ENCODE peak calls at places on chromosomes 5 and 9, in seven cellular contexts. W, S, R, G, J, A and X are unnamed samples.

GRCh38 chr9:36791204-36791948 is 218.7 kb downstream of the MELK start:
- DNase-seq in W (no peak), S (no peak), R (no peak), G (no peak), J (no peak), A (no peak), X (no peak)

GRCh38 chr5:1201327-1202025 is at the start of gene SLC6A19:
- DNase-seq in W (no peak), S (no peak), R (no peak), G (no peak), J (no peak), A (no peak), X (no peak)

GRCh38 chr9:134215395-134215708 is 51.0 kb upstream of the RNU6ATAC start:
- DNase-seq in W (no peak), S (no peak), R (no peak), G (no peak), J (no peak), A (no peak), X (no peak)

GRCh38 chr5:177403194-177403825 is 2.8 kb upstream of the PFN3 start:
- DNase-seq in W (peak; percentile 58), S (no peak), R (no peak), G (no peak), J (no peak), A (no peak), X (peak; percentile 72)

GRCh38 chr5:9733456-9733855 is 103.3 kb upstream of the TAS2R1 start:
- DNase-seq in W (no peak), S (no peak), R (no peak), G (no peak), J (no peak), A (no peak), X (no peak)

GRCh38 chr5:92909545-92909962 is 671.5 kb downstream of the NR2F1-AS1 start:
- DNase-seq in W (no peak), S (no peak), R (no peak), G (no peak), J (no peak), A (no peak), X (no peak)

GRCh38 chr9:27990524-27990923 is 417.2 kb upstream of the C9orf72 start:
- DNase-seq in W (no peak), S (no peak), R (no peak), G (no peak), J (no peak), A (no peak), X (no peak)

GRCh38 chr5:81187885-81188284 is 45.2 kb upstream of the CKMT2 start:
- DNase-seq in W (peak; percentile 16), S (no peak), R (no peak), G (no peak), J (no peak), A (no peak), X (peak; percentile 23)

GRCh38 chr5:124740991-124741583 is 5.4 kb downstream of the ZNF608 start:
- DNase-seq in W (no peak), S (no peak), R (no peak), G (no peak), J (no peak), A (no peak), X (no peak)

GRCh38 chr5:91500758-91501157 is 117.6 kb upstream of the ARRDC3 start:
- DNase-seq in W (no peak), S (no peak), R (no peak), G (no peak), J (no peak), A (no peak), X (no peak)

GRCh38 chr5:65198777-65199120 is 283.0 kb downstream of the ADAMTS6 start:
- DNase-seq in W (no peak), S (no peak), R (no peak), G (no peak), J (no peak), A (no peak), X (no peak)
- TF ChIP-seq POLR2A in W (no peak), S (no peak), R (no peak), G (no peak), J (no peak), A (no peak), X (no peak)

GRCh38 chr9:127715443-127716337 is at the start of the genes PTRH1 and TTC16:
- DNase-seq in W (peak; percentile 98), S (peak; percentile 99), R (peak; percentile 93), G (peak; percentile 96), J (no peak), A (peak; percentile 97), X (peak; percentile 100)
- TF ChIP-seq POLR2AphosphoS5 in W (peak; percentile 70), S (no peak), R (peak; percentile 57), G (peak; percentile 91), J (peak; percentile 91), A (peak; percentile 94), X (no peak)

DNA sequence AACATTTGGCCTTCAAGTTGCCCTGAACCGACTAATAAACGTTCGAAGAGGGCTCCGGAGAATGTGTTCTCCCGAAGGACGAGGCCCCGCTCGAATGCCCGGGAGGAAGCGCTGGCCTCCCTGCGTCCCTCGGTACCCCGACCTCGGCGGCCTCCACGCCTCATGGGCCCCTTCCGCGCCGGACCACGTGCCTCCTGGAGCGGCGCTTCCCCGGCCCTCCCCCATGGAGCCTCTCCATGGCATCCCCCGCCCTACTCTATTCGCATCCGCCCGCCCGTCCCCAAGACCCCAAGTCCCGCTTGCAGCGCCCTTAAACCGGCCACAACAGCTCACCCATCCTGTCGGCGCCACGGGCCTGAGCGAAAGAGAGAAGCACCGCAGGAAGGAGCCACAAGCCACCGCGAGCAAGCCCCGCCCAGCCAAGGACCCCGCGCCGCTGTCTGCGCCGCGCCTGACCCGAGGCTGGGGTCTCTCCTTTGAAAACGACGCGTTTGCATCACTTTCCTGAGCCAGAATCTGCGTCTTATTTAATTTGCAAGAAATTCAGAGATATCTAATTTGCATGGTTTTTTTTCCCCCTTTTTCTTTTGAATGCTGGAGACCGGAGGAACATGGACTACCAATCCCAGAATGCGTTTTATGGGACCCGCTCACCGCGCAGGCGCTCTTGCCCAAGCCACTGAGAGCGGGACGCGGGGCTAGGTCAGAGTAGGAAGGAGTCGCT is at the start of gene RPS23:
- DNase-seq in W (peak; percentile 92), S (peak; percentile 93), R (peak; percentile 84), G (peak; percentile 86), J (no peak), A (peak; percentile 84), X (peak; percentile 60)
- TF ChIP-seq POLR2A in W (peak; percentile 96), S (peak; percentile 42), R (no peak), G (no peak), J (peak; percentile 32), A (peak; percentile 60), X (peak; percentile 98)

DNA sequence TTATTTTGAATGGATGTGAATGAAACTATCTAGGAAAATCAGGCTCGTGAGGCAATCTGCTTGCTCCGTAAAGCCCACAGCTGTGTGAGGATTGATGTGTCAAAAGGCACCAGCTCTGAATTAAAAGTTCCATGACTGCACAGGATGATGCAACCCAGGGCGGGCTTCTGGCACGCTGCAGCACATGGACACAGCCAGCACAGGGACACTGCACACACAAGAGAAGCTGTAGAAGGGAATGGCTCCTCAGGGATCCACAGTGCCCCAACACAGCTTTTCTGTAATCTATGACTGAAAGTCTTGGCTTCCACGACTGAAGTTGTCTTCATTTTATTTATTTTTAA is 151.0 kb downstream of the GCNT1 start:
- DNase-seq in W (peak; percentile 54), S (peak; percentile 85), R (no peak), G (peak; percentile 19), J (no peak), A (no peak), X (no peak)
- TF ChIP-seq POLR2AphosphoS5 in W (peak; percentile 46), S (no peak), R (no peak), G (peak; percentile 59), J (peak; percentile 46), A (no peak), X (no peak)

GRCh38 chr5:169347786-169348185 is 46.8 kb upstream of the SLIT3 start:
- DNase-seq in W (no peak), S (no peak), R (no peak), G (no peak), J (no peak), A (no peak), X (no peak)

GRCh38 chr5:169350759-169351240 is 49.9 kb upstream of the SLIT3 start:
- DNase-seq in W (no peak), S (peak; percentile 83), R (peak; percentile 13), G (peak; percentile 55), J (no peak), A (no peak), X (no peak)

GRCh38 chr5:169354263-169354662 is 53.3 kb upstream of the SLIT3 start:
- DNase-seq in W (no peak), S (no peak), R (no peak), G (no peak), J (no peak), A (no peak), X (no peak)

GRCh38 chr5:169352901-169353300 is 52.0 kb upstream of the SLIT3 start:
- DNase-seq in W (no peak), S (no peak), R (no peak), G (no peak), J (no peak), A (no peak), X (no peak)

DNA sequence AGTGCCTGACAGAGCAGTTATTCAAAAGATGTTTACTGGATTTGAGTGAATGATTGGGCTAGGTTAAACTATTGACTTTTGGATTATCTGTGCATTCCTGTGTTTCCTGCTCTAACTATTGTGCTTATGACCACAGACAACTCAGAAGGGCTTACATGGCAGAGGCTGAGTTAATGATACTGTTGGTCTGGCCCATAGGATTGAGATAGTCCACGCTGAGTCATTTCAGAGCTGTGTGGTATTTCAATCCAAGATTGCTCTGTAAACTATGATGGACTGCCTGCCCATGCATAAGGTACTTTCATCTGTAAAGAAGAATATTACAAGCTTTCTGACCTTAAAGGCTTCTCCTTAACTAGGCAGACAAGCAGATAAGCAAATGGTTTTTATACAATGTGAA is 49.1 kb upstream of the SLIT3 start:
- DNase-seq in W (no peak), S (no peak), R (no peak), G (no peak), J (no peak), A (no peak), X (no peak)
- TF ChIP-seq POLR2A in W (no peak), S (no peak), R (no peak), G (no peak), J (no peak), A (no peak), X (no peak)

GRCh38 chr5:143386725-143387124 is 16.8 kb downstream of the NR3C1 start:
- DNase-seq in W (no peak), S (no peak), R (no peak), G (no peak), J (no peak), A (no peak), X (no peak)
- TF ChIP-seq POLR2AphosphoS5 in W (no peak), S (no peak), R (no peak), G (no peak), J (no peak), A (no peak), X (no peak)

GRCh38 chr5:131987251-131987650 is 24.2 kb downstream of the ACSL6 start:
- DNase-seq in W (no peak), S (no peak), R (no peak), G (no peak), J (no peak), A (no peak), X (no peak)

GRCh38 chr5:131983244-131983771 is 28.1 kb downstream of the ACSL6 start:
- DNase-seq in W (no peak), S (no peak), R (no peak), G (no peak), J (no peak), A (no peak), X (no peak)

GRCh38 chr5:131986161-131986912 is 25.1 kb downstream of the ACSL6 start:
- DNase-seq in W (no peak), S (no peak), R (no peak), G (no peak), J (no peak), A (no peak), X (no peak)

GRCh38 chr5:131988601-131989000 is 22.9 kb downstream of the ACSL6 start:
- DNase-seq in W (no peak), S (no peak), R (no peak), G (no peak), J (no peak), A (no peak), X (no peak)

GRCh38 chr5:131984945-131985665 is 26.4 kb downstream of the ACSL6 start:
- DNase-seq in W (no peak), S (no peak), R (no peak), G (no peak), J (no peak), A (no peak), X (no peak)
- TF ChIP-seq POLR2A in W (no peak), S (no peak), R (no peak), G (no peak), J (no peak), A (no peak), X (no peak)